ENCODE peak calls at places on chromosomes 3 and 15, in four cellular contexts. G is mammary epithelial cell, P is endothelial cell of umbilical vein, X is astrocyte. D is an unnamed sample.
A peak's percentile ranks its signal among the peaks of the same experiment; 100 is the strongest.

GRCh38 chr3:129855454-129856419 is 37.8 kb downstream of the TMCC1 start:
- DNase-seq in G (peak; percentile 31), P (peak; percentile 32), X (peak; percentile 58), D (peak; percentile 22)

GRCh38 chr3:69422751-69423150 is 36.9 kb upstream of the FRMD4B start:
- DNase-seq in G (peak; percentile 58), P (peak; percentile 58), X (peak; percentile 43), D (no peak)

GRCh38 chr15:60635507-60636352 is 156.8 kb upstream of the ICE2 start:
- DNase-seq in G (no peak), P (peak; percentile 69), X (peak; percentile 12), D (no peak)

GRCh38 chr15:31362121-31362520 is 35.5 kb downstream of the KLF13 start:
- DNase-seq in G (no peak), P (no peak), X (no peak), D (no peak)

GRCh38 chr3:133575121-133575520 is 1.6 kb downstream of the CDV3 start:
- DNase-seq in G (peak; percentile 6), P (peak; percentile 21), X (no peak), D (no peak)

GRCh38 chr15:76648732-76649444 is 256.3 kb downstream of the SCAPER start:
- DNase-seq in G (no peak), P (no peak), X (no peak), D (peak; percentile 64)

GRCh38 chr15:82750831-82751181 is 41.1 kb upstream of the AP3B2 start:
- DNase-seq in G (no peak), P (no peak), X (no peak), D (peak; percentile 28)

GRCh38 chr3:106635271-106635670 is 742.0 kb upstream of the CCDC54 start:
- DNase-seq in G (peak; percentile 90), P (no peak), X (peak; percentile 96), D (peak; percentile 12)

GRCh38 chr3:129112308-129113052 is 9.1 kb downstream of the RAB43 start:
- DNase-seq in G (no peak), P (no peak), X (no peak), D (no peak)

GRCh38 chr3:134291300-134292254 is 40.9 kb upstream of the RYK start:
- DNase-seq in G (peak; percentile 64), P (no peak), X (peak; percentile 69), D (no peak)

GRCh38 chr3:43994594-43995077 is 247.1 kb upstream of the TOPAZ1 start:
- DNase-seq in G (no peak), P (no peak), X (no peak), D (no peak)

GRCh38 chr3:46672349-46672695 is 21.2 kb downstream of the ALS2CL start:
- DNase-seq in G (no peak), P (no peak), X (no peak), D (no peak)

GRCh38 chr3:65778966-65779365 is 259.8 kb downstream of the MAGI1 start:
- DNase-seq in G (no peak), P (no peak), X (peak; percentile 61), D (no peak)

GRCh38 chr15:98063871-98064270 is 103.4 kb downstream of the ARRDC4 start:
- DNase-seq in G (no peak), P (no peak), X (no peak), D (no peak)

GRCh38 chr15:68658151-68658550 is 79.4 kb downstream of the CORO2B start:
- DNase-seq in G (no peak), P (no peak), X (no peak), D (no peak)

GRCh38 chr3:140180603-140181002 is 245.6 kb downstream of the CLSTN2 start:
- DNase-seq in G (peak; percentile 64), P (no peak), X (no peak), D (no peak)

GRCh38 chr3:122893754-122894668 is 99.1 kb downstream of the SLC49A4 start:
- DNase-seq in G (peak; percentile 73), P (no peak), X (no peak), D (peak; percentile 86)

GRCh38 chr3:129014148-129014547 is 13.0 kb downstream of the EFCC1 start:
- DNase-seq in G (no peak), P (peak; percentile 15), X (peak; percentile 14), D (no peak)

GRCh38 chr3:50472958-50473357 is 30.5 kb downstream of the CACNA2D2 start:
- DNase-seq in G (no peak), P (no peak), X (no peak), D (no peak)

GRCh38 chr3:100665230-100665629 is 44.1 kb upstream of the TFG start:
- DNase-seq in G (peak; percentile 75), P (no peak), X (no peak), D (no peak)

GRCh38 chr3:123105201-123106189 is 38.7 kb downstream of the PDIA5 start:
- DNase-seq in G (no peak), P (no peak), X (no peak), D (no peak)

GRCh38 chr15:84832446-84833040 is 15.4 kb downstream of the ALPK3 start:
- DNase-seq in G (no peak), P (no peak), X (no peak), D (no peak)

GRCh38 chr3:198070871-198071270 is 110.9 kb downstream of the LMLN start:
- DNase-seq in G (no peak), P (no peak), X (no peak), D (peak; percentile 62)

GRCh38 chr3:187741403-187742350 is 3.6 kb downstream of the BCL6 start:
- DNase-seq in G (peak; percentile 64), P (peak; percentile 81), X (peak; percentile 71), D (peak; percentile 68)

GRCh38 chr3:147371771-147372340 is 34.5 kb downstream of the ZIC4 start:
- DNase-seq in G (no peak), P (no peak), X (no peak), D (no peak)

GRCh38 chr3:28244471-28244870 is 3.1 kb downstream of the CMC1 start:
- DNase-seq in G (no peak), P (no peak), X (no peak), D (peak; percentile 78)

DNA sequence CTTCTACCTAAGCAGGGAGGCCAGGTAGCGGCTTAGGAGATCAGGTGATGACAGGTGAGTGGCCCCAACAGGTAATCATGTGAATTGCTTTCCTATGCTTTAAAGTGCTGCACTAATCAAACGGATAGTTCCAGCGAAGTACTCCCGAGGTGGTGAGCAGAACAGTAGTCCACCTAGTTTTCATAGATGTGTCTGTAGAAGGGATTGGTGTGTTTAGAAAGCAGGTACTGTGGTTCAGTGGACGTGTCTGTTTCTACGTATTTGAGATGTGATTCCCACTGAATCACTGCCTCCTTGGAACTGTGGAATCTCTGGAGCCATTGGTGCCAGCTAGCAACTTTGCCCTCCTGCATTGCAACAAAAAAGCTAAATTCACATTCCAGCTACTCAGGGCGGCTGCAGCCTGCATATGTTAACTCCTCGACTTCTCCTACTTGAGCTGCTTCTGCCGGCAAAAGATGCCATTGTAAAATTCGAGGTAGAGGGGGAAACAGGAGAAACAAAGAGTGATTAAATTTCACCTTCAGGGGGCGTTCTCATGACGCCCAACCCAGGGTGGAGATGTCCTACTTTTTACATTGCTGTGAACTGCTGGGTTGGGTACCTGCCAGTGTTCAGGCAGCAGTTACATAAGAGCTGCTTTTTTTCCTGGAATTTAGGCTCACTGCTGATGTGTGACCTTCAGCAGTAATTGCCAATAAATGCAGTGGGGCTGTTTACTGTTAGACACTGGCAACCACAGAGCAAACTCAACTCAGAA is 227.3 kb downstream of the ITPR1 start:
- DNase-seq in G (peak; percentile 70), P (peak; percentile 75), X (peak; percentile 94), D (no peak)
- H3K4me1 ChIP-seq in G (peaks cover 25% of the 10 kb centered on the region), P (no peaks in the 10 kb centered on the region), X (peaks cover 48% of the 10 kb centered on the region), D (peaks cover 5% of the 10 kb centered on the region)

GRCh38 chr15:67103869-67104268 is 38.5 kb downstream of the SMAD3 start:
- DNase-seq in G (no peak), P (peak; percentile 87), X (no peak), D (no peak)

GRCh38 chr15:67103021-67103420 is 37.6 kb downstream of the SMAD3 start:
- DNase-seq in G (no peak), P (no peak), X (no peak), D (no peak)

GRCh38 chr15:67104453-67104852 is 39.1 kb downstream of the SMAD3 start:
- DNase-seq in G (no peak), P (peak; percentile 51), X (no peak), D (no peak)

GRCh38 chr15:67101981-67102929 is 36.9 kb downstream of the SMAD3 start:
- DNase-seq in G (peak; percentile 71), P (peak; percentile 77), X (peak; percentile 96), D (no peak)

DNA sequence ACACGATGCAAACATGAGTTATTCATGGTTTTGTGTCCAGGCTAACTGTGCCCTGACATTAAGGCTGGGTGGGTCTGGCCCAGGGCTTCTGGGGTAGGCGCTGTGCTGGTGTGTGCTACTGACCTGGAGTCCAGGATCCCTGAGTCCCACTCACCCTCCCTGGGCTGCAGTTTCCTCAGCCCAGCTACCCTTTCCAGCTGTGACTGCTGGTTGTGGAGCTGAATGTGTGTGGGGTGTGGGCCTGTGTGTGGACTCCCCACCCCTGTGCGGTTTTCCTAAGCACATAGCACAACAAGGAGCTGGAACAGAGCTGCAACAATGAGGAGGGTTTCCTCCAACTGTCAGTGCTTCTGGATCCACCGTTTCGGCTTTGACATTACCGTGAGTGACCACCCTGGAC is 38.0 kb downstream of the SMAD3 start:
- DNase-seq in G (no peak), P (no peak), X (no peak), D (no peak)
- H3K4me3 ChIP-seq in G (no peak overlapping the region), P (no peak overlapping the region), X (no peak overlapping the region), D (no peak overlapping the region)

GRCh38 chr3:78724886-78725285 is 1042.9 kb downstream of the ROBO1 start:
- DNase-seq in G (no peak), P (no peak), X (peak; percentile 18), D (no peak)

GRCh38 chr3:78729921-78730320 is 1037.9 kb downstream of the ROBO1 start:
- DNase-seq in G (no peak), P (no peak), X (no peak), D (no peak)

GRCh38 chr3:78726545-78726944 is 1041.3 kb downstream of the ROBO1 start:
- DNase-seq in G (no peak), P (no peak), X (no peak), D (no peak)

GRCh38 chr3:78725703-78726246 is 1042.0 kb downstream of the ROBO1 start:
- DNase-seq in G (no peak), P (no peak), X (no peak), D (no peak)

DNA sequence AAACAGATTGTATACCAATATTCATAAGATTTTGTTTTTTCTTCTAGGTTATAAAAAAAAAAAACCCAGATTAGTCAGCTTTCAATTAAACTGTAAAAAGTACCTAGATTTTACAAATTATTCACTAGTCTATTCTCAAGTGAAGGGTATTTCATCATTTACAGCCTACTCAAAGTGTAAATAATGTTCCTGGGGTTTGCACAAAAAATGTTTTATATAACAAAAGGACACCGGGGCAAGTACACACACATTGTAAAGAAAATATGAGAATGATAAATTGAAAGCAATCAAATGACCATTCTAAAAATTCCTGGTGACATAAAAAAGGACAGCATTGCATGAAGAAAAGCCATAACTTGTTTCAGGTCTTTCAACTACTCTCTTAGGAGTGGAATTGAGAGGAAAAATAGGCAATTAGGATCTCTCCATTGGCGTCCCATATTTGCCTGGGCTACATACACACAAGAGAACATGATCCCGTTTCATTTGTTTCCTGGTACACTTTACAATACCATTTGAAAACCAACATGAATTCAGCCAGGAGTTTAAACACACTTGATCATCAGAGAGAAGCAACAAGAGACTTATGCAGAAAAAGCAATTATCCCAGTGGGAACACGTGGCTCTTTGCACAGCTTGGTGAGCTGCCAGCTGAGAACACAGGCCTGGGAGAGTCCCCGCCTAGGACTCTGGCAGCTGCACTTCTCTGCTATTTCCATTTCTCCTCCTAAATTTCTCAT is 1039.2 kb downstream of the ROBO1 start:
- DNase-seq in G (peak; percentile 48), P (no peak), X (peak; percentile 51), D (no peak)
- H2AFZ ChIP-seq in G (peak overlapping the region; percentile 27), P (no peak overlapping the region), X (no peak overlapping the region), D (no peak overlapping the region)

GRCh38 chr3:111669926-111670630 is 74.9 kb upstream of the ZBED2 start:
- DNase-seq in G (no peak), P (no peak), X (peak; percentile 76), D (peak; percentile 80)
- H3K4me1 ChIP-seq in G (peaks cover 52% of the 10 kb centered on the region), P (peaks cover 35% of the 10 kb centered on the region), X (peaks cover 28% of the 10 kb centered on the region), D (no peaks in the 10 kb centered on the region)

GRCh38 chr3:149653564-149653963 is 4.3 kb downstream of the WWTR1 start:
- DNase-seq in G (no peak), P (peak; percentile 45), X (no peak), D (no peak)
- H3K4me3 ChIP-seq in G (no peak overlapping the region), P (peak overlapping the region; percentile 65), X (peak overlapping the region; percentile 44), D (no peak overlapping the region)

D was measured in trophoblast cell.